ENCODE peak calls at places on chromosomes 4 and X, in seven cellular contexts. C is left lung, O is HCT116, T is RWPE1, J is endodermal cell, U is substantia nigra, D is IMR-90. L is an unnamed sample.
A peak's percentile ranks its signal among the peaks of the same experiment; 100 is the strongest.

GRCh38 chr4:74531952-74532794 is 87.2 kb downstream of the AREG start:
- DNase-seq in C (no peak), O (peak; percentile 92), T (peak; percentile 64), J (peak; percentile 64), U (no peak), D (peak; percentile 87), L (peak; percentile 94)

GRCh38 chr4:17324431-17324830 is 187.5 kb downstream of the QDPR start:
- DNase-seq in C (no peak), O (peak; percentile 29), T (peak; percentile 13), J (peak; percentile 79), U (no peak), D (peak; percentile 77), L (peak; percentile 59)

GRCh38 chrX:39982927-39983326 is 114.8 kb downstream of the BCOR start:
- DNase-seq in C (peak; percentile 50), O (no peak), T (no peak), J (no peak), U (peak; percentile 9), D (no peak), L (no peak)

GRCh38 chr4:154490261-154490588 is 1.4 kb downstream of the DCHS2 start:
- DNase-seq in C (no peak), O (no peak), T (no peak), J (peak; percentile 83), U (no peak), D (no peak), L (no peak)

GRCh38 chr4:40840985-40841571 is 91.3 kb downstream of the NSUN7 start:
- DNase-seq in C (peak; percentile 73), O (peak; percentile 71), T (peak; percentile 44), J (peak; percentile 99), U (peak; percentile 72), D (peak; percentile 90), L (peak; percentile 79)

GRCh38 chrX:46913710-46914109 is 1.5 kb downstream of the JADE3 start:
- DNase-seq in C (no peak), O (no peak), T (no peak), J (peak; percentile 53), U (no peak), D (peak; percentile 29), L (peak; percentile 57)

GRCh38 chr4:7531640-7531994 is 96.9 kb upstream of the PSAPL1 start:
- DNase-seq in C (no peak), O (no peak), T (no peak), J (peak; percentile 87), U (no peak), D (no peak), L (no peak)

GRCh38 chrX:3526749-3527148 is 180.3 kb upstream of the MXRA5 start:
- DNase-seq in C (no peak), O (no peak), T (no peak), J (no peak), U (no peak), D (peak; percentile 65), L (no peak)

GRCh38 chr4:77798385-77798784 is 20.8 kb downstream of the CNOT6L start:
- DNase-seq in C (no peak), O (no peak), T (no peak), J (no peak), U (no peak), D (no peak), L (no peak)

GRCh38 chrX:105526431-105526830 is 295.9 kb upstream of the NRK start:
- DNase-seq in C (no peak), O (no peak), T (no peak), J (no peak), U (no peak), D (no peak), L (no peak)

GRCh38 chrX:151984328-151984727 is 9.9 kb upstream of the GABRE start:
- DNase-seq in C (no peak), O (no peak), T (peak; percentile 61), J (no peak), U (no peak), D (peak; percentile 46), L (no peak)

GRCh38 chrX:153971124-153971631 is 440 bp downstream of the HCFC1 start:
- DNase-seq in C (peak; percentile 95), O (peak; percentile 60), T (peak; percentile 67), J (peak; percentile 89), U (peak; percentile 86), D (peak; percentile 84), L (peak; percentile 92)

GRCh38 chrX:9609987-9610386 is 145.1 kb downstream of the TBL1X start:
- DNase-seq in C (no peak), O (no peak), T (no peak), J (no peak), U (no peak), D (no peak), L (peak; percentile 2)

GRCh38 chrX:9606971-9607370 is 142.1 kb downstream of the TBL1X start:
- DNase-seq in C (no peak), O (no peak), T (no peak), J (no peak), U (no peak), D (no peak), L (no peak)

GRCh38 chrX:9605484-9605883 is 140.6 kb downstream of the TBL1X start:
- DNase-seq in C (no peak), O (no peak), T (no peak), J (no peak), U (no peak), D (no peak), L (no peak)

GRCh38 chrX:9604111-9604907 is 139.5 kb downstream of the TBL1X start:
- DNase-seq in C (no peak), O (no peak), T (no peak), J (no peak), U (peak; percentile 60), D (no peak), L (no peak)

DNA sequence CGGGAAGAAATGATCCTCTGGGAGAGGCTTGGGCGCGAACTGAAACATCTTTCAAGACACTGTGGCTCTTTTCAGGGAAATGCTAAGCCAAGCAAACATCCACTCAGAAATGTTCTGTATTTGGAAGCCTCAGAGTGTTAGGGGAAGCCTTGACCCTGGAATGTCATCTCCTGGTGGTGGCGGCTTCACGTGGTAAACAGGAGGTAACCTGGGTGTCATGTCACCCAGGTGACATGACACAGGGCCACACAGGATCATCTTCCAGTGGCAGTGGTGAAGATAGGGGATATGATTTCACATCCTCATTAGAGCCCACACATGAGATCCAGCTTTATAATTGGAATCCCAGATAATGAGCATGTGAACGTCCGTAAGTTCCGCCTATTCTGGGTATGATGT is 140.0 kb downstream of the TBL1X start:
- DNase-seq in C (no peak), O (no peak), T (no peak), J (no peak), U (no peak), D (no peak), L (no peak)
- H3K27ac ChIP-seq in C (no peak overlapping the region), O (no peak overlapping the region), T (no peak overlapping the region), J (no peak overlapping the region), U (no peak overlapping the region), D (no peak overlapping the region), L (no peak overlapping the region)

GRCh38 chr4:185662030-185662778 is 126.9 kb upstream of the PDLIM3 start:
- DNase-seq in C (no peak), O (no peak), T (no peak), J (no peak), U (no peak), D (no peak), L (no peak)
- H3K27ac ChIP-seq in C (no peak overlapping the region), O (no peak overlapping the region), T (no peak overlapping the region), J (no peak overlapping the region), U (no peak overlapping the region), D (no peak overlapping the region), L (no peak overlapping the region)

GRCh38 chr4:13543648-13544555 is at the start of gene NKX3-2:
- DNase-seq in C (no peak), O (no peak), T (no peak), J (peak; percentile 84), U (no peak), D (peak; percentile 20), L (peak; percentile 34)
- H3K27ac ChIP-seq in C (no peak within 1 kb of the TSS), O (peak within 1 kb of the TSS; percentile 36), T (no peak within 1 kb of the TSS), J (peak within 1 kb of the TSS; percentile 51), U (no peak within 1 kb of the TSS), D (no peak within 1 kb of the TSS), L (no peak within 1 kb of the TSS)

GRCh38 chrX:43718956-43719355 is 62.9 kb downstream of the MAOA start:
- DNase-seq in C (no peak), O (no peak), T (no peak), J (no peak), U (no peak), D (no peak), L (no peak)
- H3K27ac ChIP-seq in C (no peak overlapping the region), O (no peak overlapping the region), T (no peak overlapping the region), J (no peak overlapping the region), U (no peak overlapping the region), D (no peak overlapping the region), L (no peak overlapping the region)

DNA sequence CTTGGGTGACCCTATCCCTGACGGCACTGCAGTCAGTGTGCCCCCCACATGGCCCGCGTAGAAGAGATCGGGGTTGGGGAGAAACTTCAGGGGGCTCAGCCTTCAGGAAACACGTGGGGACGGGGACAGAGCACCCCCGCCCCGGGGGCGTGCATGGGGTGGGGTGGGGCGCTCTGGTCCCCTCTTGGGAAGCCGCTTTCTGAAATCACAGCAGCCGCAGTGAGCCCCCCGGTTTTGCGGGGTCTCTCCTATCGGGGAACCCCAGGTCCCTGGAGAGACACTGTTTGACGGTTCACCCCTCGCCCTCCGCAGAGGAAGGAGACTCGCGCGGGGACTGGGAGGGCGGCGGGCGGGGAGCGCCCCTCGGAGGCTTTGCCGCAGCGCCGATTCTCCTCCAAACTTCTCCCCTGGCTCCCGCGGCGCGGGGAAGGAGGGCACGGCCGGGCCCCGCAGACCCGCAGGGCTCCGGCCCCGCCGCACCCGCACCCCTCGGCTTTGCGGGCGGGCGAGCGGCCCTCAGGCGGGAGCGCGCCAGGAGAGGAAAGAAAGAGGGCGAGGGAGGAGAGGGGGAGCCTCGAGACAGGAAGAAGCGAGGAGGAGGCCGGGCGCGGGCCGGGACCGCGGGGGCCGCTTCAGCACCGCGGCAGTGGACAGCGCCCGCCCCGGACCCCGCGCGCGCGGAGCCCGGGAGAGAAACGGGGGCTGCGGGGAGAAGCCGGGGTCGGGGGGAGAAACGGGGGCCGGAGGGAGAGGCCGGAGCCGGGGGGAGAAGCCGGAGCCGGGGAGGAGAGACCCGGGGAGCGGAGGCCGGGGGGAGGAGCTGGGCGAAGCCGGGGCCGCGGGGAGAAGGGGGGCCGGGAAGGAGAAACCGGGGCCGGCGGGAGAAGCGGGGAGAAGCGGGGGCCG is 613 bp downstream of the CPLX1 start:
- DNase-seq in C (peak; percentile 28), O (no peak), T (peak; percentile 39), J (peak; percentile 79), U (no peak), D (no peak), L (peak; percentile 66)
- H3K27ac ChIP-seq in C (no peak overlapping the region), O (no peak overlapping the region), T (no peak overlapping the region), J (no peak overlapping the region), U (no peak overlapping the region), D (no peak overlapping the region), L (no peak overlapping the region)

GRCh38 chrX:99001286-99001685 is 1408.8 kb downstream of the PCDH19 start:
- DNase-seq in C (no peak), O (no peak), T (no peak), J (no peak), U (no peak), D (no peak), L (no peak)
- H3K27ac ChIP-seq in C (no peak overlapping the region), O (no peak overlapping the region), T (no peak overlapping the region), J (no peak overlapping the region), U (no peak overlapping the region), D (no peak overlapping the region), L (no peak overlapping the region)

L was measured in cardiac muscle cell.